ENCODE peak calls at places on chromosomes 13 and 19, in seven cellular contexts. A is NCI-H2029, X is cardiac muscle cell, R is Peyer's patch, E is kidney tubule cell, M is anterior cingulate cortex, P is NCI-H2171. B is an unnamed sample.

GRCh38 chr13:43865892-43866291 is 13.6 kb downstream of the CCDC122 start:
- DNase-seq in A (no peak), X (peak), R (no peak), E (peak), M (no peak), P (no peak), B (peak)

GRCh38 chr19:17353386-17353785 is 16.0 kb downstream of the GTPBP3 start:
- DNase-seq in A (no peak), X (no peak), R (no peak), E (no peak), M (no peak), P (no peak), B (no peak)

GRCh38 chr13:22936228-22936627 is 244.6 kb upstream of the SGCG start:
- DNase-seq in A (no peak), X (no peak), R (no peak), E (no peak), M (no peak), P (no peak), B (no peak)

GRCh38 chr19:17777840-17778620 is 16.9 kb upstream of the B3GNT3 start:
- DNase-seq in A (peak), X (peak), R (peak), E (peak), M (peak), P (no peak), B (no peak)

GRCh38 chr13:59663707-59664106 is 500.0 kb downstream of the DIAPH3 start:
- DNase-seq in A (no peak), X (no peak), R (no peak), E (no peak), M (no peak), P (no peak), B (no peak)

GRCh38 chr19:41309225-41310030 is 544 bp upstream of the CCDC97 start:
- DNase-seq in A (no peak), X (no peak), R (no peak), E (peak), M (peak), P (no peak), B (peak)

GRCh38 chr13:86567119-86567518 is 767.9 kb upstream of the SLITRK6 start:
- DNase-seq in A (no peak), X (no peak), R (no peak), E (no peak), M (no peak), P (no peak), B (no peak)

GRCh38 chr19:31505596-31505910 is 156.3 kb upstream of the TSHZ3 start:
- DNase-seq in A (no peak), X (no peak), R (no peak), E (no peak), M (no peak), P (no peak), B (no peak)

GRCh38 chr13:41670873-41671443 is 213.6 kb downstream of the RGCC start:
- DNase-seq in A (no peak), X (no peak), R (no peak), E (no peak), M (no peak), P (no peak), B (peak)

GRCh38 chr19:4256563-4256962 is 9.7 kb downstream of the YJU2 start:
- DNase-seq in A (no peak), X (no peak), R (no peak), E (no peak), M (no peak), P (no peak), B (no peak)

GRCh38 chr19:49635530-49636229 is 4.3 kb downstream of the RRAS start:
- DNase-seq in A (no peak), X (no peak), R (no peak), E (no peak), M (no peak), P (peak), B (no peak)

GRCh38 chr19:10815969-10816635 is 19.9 kb downstream of the TMED1 start:
- DNase-seq in A (no peak), X (no peak), R (no peak), E (no peak), M (no peak), P (no peak), B (no peak)

GRCh38 chr13:40120288-40120687 is 464.8 kb downstream of the COG6 start:
- DNase-seq in A (no peak), X (peak), R (no peak), E (no peak), M (no peak), P (no peak), B (no peak)

GRCh38 chr13:49587311-49587847 is 2.0 kb upstream of the RCBTB1 start:
- DNase-seq in A (no peak), X (no peak), R (no peak), E (no peak), M (no peak), P (no peak), B (no peak)

GRCh38 chr13:49733181-49733951 is 42.1 kb upstream of the EBPL start:
- DNase-seq in A (no peak), X (peak), R (no peak), E (peak), M (no peak), P (no peak), B (no peak)

GRCh38 chr19:6626764-6627163 is 35.8 kb upstream of the CD70 start:
- DNase-seq in A (no peak), X (no peak), R (no peak), E (no peak), M (no peak), P (no peak), B (no peak)

GRCh38 chr13:42574435-42575311 is 721 bp downstream of the TNFSF11 start:
- DNase-seq in A (no peak), X (peak), R (peak), E (peak), M (no peak), P (no peak), B (no peak)

GRCh38 chr19:18995804-18996241 is 37.5 kb downstream of the SUGP2 start:
- DNase-seq in A (no peak), X (peak), R (no peak), E (peak), M (peak), P (peak), B (peak)

GRCh38 chr13:112392719-112393118 is 16.6 kb downstream of the SPACA7 start:
- DNase-seq in A (no peak), X (no peak), R (no peak), E (no peak), M (no peak), P (no peak), B (no peak)

GRCh38 chr19:51697169-51697776 is 4.1 kb downstream of the SPACA6 start:
- DNase-seq in A (no peak), X (no peak), R (no peak), E (no peak), M (no peak), P (no peak), B (no peak)

GRCh38 chr19:44725684-44726083 is 22.8 kb upstream of the BCL3 start:
- DNase-seq in A (no peak), X (no peak), R (no peak), E (no peak), M (no peak), P (no peak), B (no peak)

GRCh38 chr13:28654276-28654675 is 4.7 kb upstream of the POMP start:
- DNase-seq in A (no peak), X (no peak), R (no peak), E (no peak), M (no peak), P (no peak), B (no peak)

GRCh38 chr19:44657211-44657921 is 13.7 kb downstream of the PVR start:
- DNase-seq in A (peak), X (peak), R (peak), E (peak), M (peak), P (no peak), B (peak)

GRCh38 chr19:34976611-34977010 is 12.6 kb upstream of the ZNF792 start:
- DNase-seq in A (no peak), X (no peak), R (peak), E (no peak), M (no peak), P (no peak), B (no peak)

GRCh38 chr13:102277286-102277685 is 124.6 kb downstream of the FGF14 start:
- DNase-seq in A (no peak), X (peak), R (no peak), E (no peak), M (no peak), P (no peak), B (no peak)